ENCODE peak calls at places on chromosomes 16 and 17, in nine cellular contexts. One of them, this sample, is unnamed.

GRCh38 chr16:82761236-82761635 is 134.5 kb downstream of the CDH13 start:
- DNase-seq in HuH-7: no peak
- DNase-seq in AG10803: peak; percentile 74
- DNase-seq in posterior cingulate gyrus: peak; percentile 68
- DNase-seq in Right ventricle myocardium superior: peak; percentile 89
- DNase-seq in adipocyte: peak; percentile 77
- DNase-seq in AG09309: peak; percentile 32
- DNase-seq in astrocyte of the spinal cord: peak; percentile 70
- DNase-seq in fibroblast of mammary gland: peak; percentile 81
- DNase-seq in this sample: peak; percentile 70

GRCh38 chr17:74521701-74522201 is 9.5 kb downstream of the CD300LB start:
- DNase-seq in HuH-7: no peak
- DNase-seq in AG09309: no peak
- DNase-seq in Right ventricle myocardium superior: no peak
- DNase-seq in adipocyte: no peak
- DNase-seq in fibroblast of mammary gland: no peak
- DNase-seq in posterior cingulate gyrus: no peak
- DNase-seq in astrocyte of the spinal cord: no peak
- DNase-seq in AG10803: no peak
- DNase-seq in this sample: no peak

GRCh38 chr17:81858967-81859905 is 1.1 kb downstream of the P4HB start:
- DNase-seq in HuH-7: peak; percentile 24
- DNase-seq in astrocyte of the spinal cord: no peak
- DNase-seq in adipocyte: peak; percentile 41
- DNase-seq in Right ventricle myocardium superior: no peak
- DNase-seq in fibroblast of mammary gland: peak; percentile 30
- DNase-seq in posterior cingulate gyrus: no peak
- DNase-seq in AG09309: no peak
- DNase-seq in AG10803: peak; percentile 17
- DNase-seq in this sample: no peak

GRCh38 chr16:85080923-85081498 is 31.3 kb downstream of the CIBAR2 start:
- DNase-seq in AG09309: no peak
- DNase-seq in AG10803: no peak
- DNase-seq in adipocyte: no peak
- DNase-seq in astrocyte of the spinal cord: no peak
- DNase-seq in fibroblast of mammary gland: no peak
- DNase-seq in Right ventricle myocardium superior: no peak
- DNase-seq in posterior cingulate gyrus: no peak
- DNase-seq in HuH-7: no peak
- DNase-seq in this sample: no peak

GRCh38 chr17:31197991-31198390 is 99.0 kb downstream of the OMG start:
- DNase-seq in AG10803: peak; percentile 28
- DNase-seq in astrocyte of the spinal cord: no peak
- DNase-seq in posterior cingulate gyrus: no peak
- DNase-seq in fibroblast of mammary gland: peak; percentile 48
- DNase-seq in Right ventricle myocardium superior: no peak
- DNase-seq in AG09309: no peak
- DNase-seq in adipocyte: no peak
- DNase-seq in HuH-7: no peak
- DNase-seq in this sample: peak; percentile 48

GRCh38 chr17:29710891-29711418 is 88.2 kb upstream of the CORO6 start:
- DNase-seq in AG10803: peak; percentile 75
- DNase-seq in astrocyte of the spinal cord: no peak
- DNase-seq in fibroblast of mammary gland: peak; percentile 84
- DNase-seq in Right ventricle myocardium superior: no peak
- DNase-seq in adipocyte: peak; percentile 51
- DNase-seq in posterior cingulate gyrus: no peak
- DNase-seq in HuH-7: no peak
- DNase-seq in AG09309: peak; percentile 59
- DNase-seq in this sample: peak; percentile 89

GRCh38 chr17:60513014-60513413 is 13.0 kb downstream of the APPBP2 start:
- DNase-seq in adipocyte: no peak
- DNase-seq in HuH-7: no peak
- DNase-seq in AG10803: no peak
- DNase-seq in posterior cingulate gyrus: no peak
- DNase-seq in astrocyte of the spinal cord: no peak
- DNase-seq in fibroblast of mammary gland: no peak
- DNase-seq in Right ventricle myocardium superior: no peak
- DNase-seq in AG09309: no peak
- DNase-seq in this sample: no peak

GRCh38 chr17:76408037-76408849 is 23.8 kb downstream of the SPHK1 start:
- DNase-seq in AG10803: no peak
- DNase-seq in HuH-7: peak; percentile 69
- DNase-seq in Right ventricle myocardium superior: peak; percentile 71
- DNase-seq in adipocyte: peak; percentile 69
- DNase-seq in fibroblast of mammary gland: peak; percentile 40
- DNase-seq in astrocyte of the spinal cord: peak; percentile 51
- DNase-seq in posterior cingulate gyrus: peak; percentile 57
- DNase-seq in AG09309: no peak
- DNase-seq in this sample: peak; percentile 50

GRCh38 chr16:49504023-49504364 is 130.4 kb downstream of the C16orf78 start:
- DNase-seq in Right ventricle myocardium superior: no peak
- DNase-seq in adipocyte: no peak
- DNase-seq in AG10803: no peak
- DNase-seq in HuH-7: no peak
- DNase-seq in posterior cingulate gyrus: no peak
- DNase-seq in astrocyte of the spinal cord: no peak
- DNase-seq in fibroblast of mammary gland: no peak
- DNase-seq in AG09309: no peak
- DNase-seq in this sample: no peak

GRCh38 chr17:59607817-59608403 is 11.8 kb upstream of the CLTC start:
- DNase-seq in AG10803: no peak
- DNase-seq in astrocyte of the spinal cord: no peak
- DNase-seq in adipocyte: no peak
- DNase-seq in Right ventricle myocardium superior: no peak
- DNase-seq in AG09309: no peak
- DNase-seq in fibroblast of mammary gland: no peak
- DNase-seq in HuH-7: peak; percentile 8
- DNase-seq in posterior cingulate gyrus: no peak
- DNase-seq in this sample: no peak

GRCh38 chr17:10663231-10663630 is 6.1 kb upstream of the MYH3 start:
- DNase-seq in astrocyte of the spinal cord: no peak
- DNase-seq in fibroblast of mammary gland: no peak
- DNase-seq in AG10803: no peak
- DNase-seq in AG09309: no peak
- DNase-seq in HuH-7: no peak
- DNase-seq in posterior cingulate gyrus: no peak
- DNase-seq in Right ventricle myocardium superior: no peak
- DNase-seq in adipocyte: no peak
- DNase-seq in this sample: no peak

GRCh38 chr16:2341456-2342447 is 1.2 kb upstream of the ABCA3 start:
- DNase-seq in astrocyte of the spinal cord: no peak
- DNase-seq in posterior cingulate gyrus: no peak
- DNase-seq in HuH-7: no peak
- DNase-seq in AG10803: no peak
- DNase-seq in fibroblast of mammary gland: no peak
- DNase-seq in AG09309: no peak
- DNase-seq in adipocyte: no peak
- DNase-seq in Right ventricle myocardium superior: peak; percentile 50
- DNase-seq in this sample: no peak

GRCh38 chr17:65417406-65418221 is 143.8 kb downstream of the AXIN2 start:
- DNase-seq in fibroblast of mammary gland: peak; percentile 76
- DNase-seq in astrocyte of the spinal cord: no peak
- DNase-seq in adipocyte: peak; percentile 14
- DNase-seq in posterior cingulate gyrus: no peak
- DNase-seq in AG10803: peak; percentile 90
- DNase-seq in AG09309: no peak
- DNase-seq in HuH-7: no peak
- DNase-seq in Right ventricle myocardium superior: no peak
- DNase-seq in this sample: no peak

GRCh38 chr17:80943346-80944145 is 48.1 kb upstream of the CHMP6 start:
- DNase-seq in fibroblast of mammary gland: no peak
- DNase-seq in Right ventricle myocardium superior: peak; percentile 25
- DNase-seq in AG09309: no peak
- DNase-seq in AG10803: no peak
- DNase-seq in posterior cingulate gyrus: peak; percentile 7
- DNase-seq in adipocyte: no peak
- DNase-seq in HuH-7: no peak
- DNase-seq in astrocyte of the spinal cord: no peak
- DNase-seq in this sample: no peak

GRCh38 chr16:81798311-81799137 is 19.4 kb downstream of the PLCG2 start:
- DNase-seq in AG09309: no peak
- DNase-seq in astrocyte of the spinal cord: no peak
- DNase-seq in HuH-7: no peak
- DNase-seq in fibroblast of mammary gland: no peak
- DNase-seq in Right ventricle myocardium superior: peak; percentile 57
- DNase-seq in adipocyte: no peak
- DNase-seq in posterior cingulate gyrus: no peak
- DNase-seq in AG10803: no peak
- DNase-seq in this sample: no peak

GRCh38 chr17:64277831-64278562 is 14.9 kb upstream of the TEX2 start:
- DNase-seq in adipocyte: no peak
- DNase-seq in AG09309: peak; percentile 10
- DNase-seq in Right ventricle myocardium superior: no peak
- DNase-seq in fibroblast of mammary gland: no peak
- DNase-seq in HuH-7: no peak
- DNase-seq in posterior cingulate gyrus: no peak
- DNase-seq in astrocyte of the spinal cord: peak; percentile 43
- DNase-seq in AG10803: peak; percentile 68
- DNase-seq in this sample: no peak

GRCh38 chr16:272633-273546 is 2.9 kb downstream of the RGS11 start:
- DNase-seq in Right ventricle myocardium superior: no peak
- DNase-seq in AG10803: no peak
- DNase-seq in AG09309: no peak
- DNase-seq in adipocyte: no peak
- DNase-seq in fibroblast of mammary gland: no peak
- DNase-seq in astrocyte of the spinal cord: no peak
- DNase-seq in HuH-7: no peak
- DNase-seq in posterior cingulate gyrus: no peak
- DNase-seq in this sample: no peak

GRCh38 chr16:71365021-71365420 is 6.5 kb downstream of the CALB2 start:
- DNase-seq in AG09309: no peak
- DNase-seq in HuH-7: no peak
- DNase-seq in adipocyte: no peak
- DNase-seq in astrocyte of the spinal cord: no peak
- DNase-seq in posterior cingulate gyrus: no peak
- DNase-seq in Right ventricle myocardium superior: no peak
- DNase-seq in AG10803: no peak
- DNase-seq in fibroblast of mammary gland: no peak
- DNase-seq in this sample: no peak

GRCh38 chr17:50133028-50133768 is 3.2 kb upstream of the SAMD14 start:
- DNase-seq in AG09309: no peak
- DNase-seq in posterior cingulate gyrus: no peak
- DNase-seq in HuH-7: no peak
- DNase-seq in Right ventricle myocardium superior: no peak
- DNase-seq in adipocyte: peak; percentile 64
- DNase-seq in AG10803: peak; percentile 66
- DNase-seq in astrocyte of the spinal cord: no peak
- DNase-seq in fibroblast of mammary gland: peak; percentile 43
- DNase-seq in this sample: peak; percentile 69

GRCh38 chr16:15055141-15056053 is 477 bp downstream of the NTAN1 start:
- DNase-seq in AG09309: no peak
- DNase-seq in posterior cingulate gyrus: no peak
- DNase-seq in HuH-7: peak; percentile 27
- DNase-seq in astrocyte of the spinal cord: peak; percentile 29
- DNase-seq in fibroblast of mammary gland: peak; percentile 30
- DNase-seq in adipocyte: peak; percentile 56
- DNase-seq in AG10803: peak; percentile 34
- DNase-seq in Right ventricle myocardium superior: peak; percentile 75
- DNase-seq in this sample: peak; percentile 29

GRCh38 chr17:16304832-16305231 is 48.4 kb downstream of the CENPV start:
- DNase-seq in adipocyte: peak; percentile 22
- DNase-seq in astrocyte of the spinal cord: no peak
- DNase-seq in AG09309: no peak
- DNase-seq in fibroblast of mammary gland: peak; percentile 51
- DNase-seq in posterior cingulate gyrus: no peak
- DNase-seq in AG10803: peak; percentile 25
- DNase-seq in Right ventricle myocardium superior: no peak
- DNase-seq in HuH-7: no peak
- DNase-seq in this sample: peak; percentile 25

GRCh38 chr17:76772842-76773521 is 35.1 kb downstream of the MFSD11 start:
- DNase-seq in HuH-7: no peak
- DNase-seq in AG09309: peak; percentile 76
- DNase-seq in astrocyte of the spinal cord: peak; percentile 72
- DNase-seq in adipocyte: peak; percentile 81
- DNase-seq in posterior cingulate gyrus: no peak
- DNase-seq in AG10803: peak; percentile 87
- DNase-seq in Right ventricle myocardium superior: no peak
- DNase-seq in fibroblast of mammary gland: peak; percentile 92
- DNase-seq in this sample: peak; percentile 91

GRCh38 chr16:53152321-53152720 is 97.5 kb downstream of the CHD9 start:
- DNase-seq in adipocyte: no peak
- DNase-seq in AG10803: no peak
- DNase-seq in astrocyte of the spinal cord: no peak
- DNase-seq in Right ventricle myocardium superior: no peak
- DNase-seq in posterior cingulate gyrus: no peak
- DNase-seq in fibroblast of mammary gland: no peak
- DNase-seq in HuH-7: no peak
- DNase-seq in AG09309: no peak
- DNase-seq in this sample: no peak

GRCh38 chr16:68257906-68258800 is 6.2 kb upstream of the SLC7A6 start:
- DNase-seq in adipocyte: peak; percentile 58
- DNase-seq in AG09309: no peak
- DNase-seq in Right ventricle myocardium superior: peak; percentile 53
- DNase-seq in AG10803: peak; percentile 86
- DNase-seq in fibroblast of mammary gland: peak; percentile 45
- DNase-seq in astrocyte of the spinal cord: peak; percentile 46
- DNase-seq in HuH-7: peak; percentile 79
- DNase-seq in posterior cingulate gyrus: no peak
- DNase-seq in this sample: peak; percentile 81

GRCh38 chr17:3963214-3964201 is 729 bp downstream of the ATP2A3 start:
- DNase-seq in AG10803: no peak
- DNase-seq in HuH-7: no peak
- DNase-seq in fibroblast of mammary gland: no peak
- DNase-seq in AG09309: no peak
- DNase-seq in astrocyte of the spinal cord: no peak
- DNase-seq in adipocyte: no peak
- DNase-seq in posterior cingulate gyrus: no peak
- DNase-seq in Right ventricle myocardium superior: peak; percentile 61
- DNase-seq in this sample: no peak

GRCh38 chr16:19771796-19772195 is 53.7 kb downstream of the IQCK start:
- DNase-seq in adipocyte: no peak
- DNase-seq in AG10803: no peak
- DNase-seq in astrocyte of the spinal cord: no peak
- DNase-seq in HuH-7: no peak
- DNase-seq in Right ventricle myocardium superior: no peak
- DNase-seq in AG09309: no peak
- DNase-seq in posterior cingulate gyrus: no peak
- DNase-seq in fibroblast of mammary gland: no peak
- DNase-seq in this sample: no peak

GRCh38 chr16:19914877-19915276 is 30.2 kb upstream of the GPRC5B start:
- DNase-seq in AG09309: no peak
- DNase-seq in HuH-7: no peak
- DNase-seq in posterior cingulate gyrus: no peak
- DNase-seq in astrocyte of the spinal cord: no peak
- DNase-seq in Right ventricle myocardium superior: no peak
- DNase-seq in fibroblast of mammary gland: no peak
- DNase-seq in adipocyte: no peak
- DNase-seq in AG10803: no peak
- DNase-seq in this sample: no peak

This sample was measured in EL.